ENCODE peak calls at places on chromosomes 7 and 10, in four cellular contexts. K, U, H and B are unnamed samples.

GRCh38 chr7:116364469-116364868 is 135.1 kb upstream of the CAV2 start:
- DNase-seq in H (no peak), U (no peak), K (no peak), B (no peak)

GRCh38 chr7:23213755-23214154 is 31.9 kb downstream of the NUP42 start:
- DNase-seq in H (no peak), U (no peak), K (no peak), B (no peak)

GRCh38 chr10:110010076-110011069 is 2.6 kb downstream of the ADD3 start:
- DNase-seq in U (no peak), H (peak; percentile 27), K (peak; percentile 55), B (no peak)

GRCh38 chr10:43218206-43218950 is 48.5 kb downstream of the RASGEF1A start:
- DNase-seq in K (no peak), U (no peak), H (no peak), B (no peak)

GRCh38 chr7:130441408-130441854 is 615 bp upstream of the CEP41 start:
- DNase-seq in H (no peak), U (no peak), K (no peak), B (peak; percentile 29)

GRCh38 chr10:119412244-119412750 is 130.2 kb downstream of the RGS10 start:
- DNase-seq in H (no peak), K (no peak), U (no peak), B (no peak)

GRCh38 chr7:114370177-114370576 is 44.4 kb upstream of the FOXP2 start:
- DNase-seq in U (no peak), H (no peak), K (no peak), B (no peak)

GRCh38 chr10:71969929-71970328 is 5.7 kb downstream of the CHST3 start:
- DNase-seq in U (no peak), K (no peak), H (no peak), B (no peak)

GRCh38 chr7:33261585-33261984 is 132.2 kb downstream of the BBS9 start:
- DNase-seq in K (peak; percentile 5), H (no peak), U (no peak), B (no peak)

GRCh38 chr7:129067943-129068548 is 13.1 kb upstream of the TNPO3 start:
- DNase-seq in H (no peak), K (no peak), U (no peak), B (no peak)

GRCh38 chr10:20936388-20936787 is 39.3 kb upstream of the NEBL start:
- DNase-seq in H (no peak), U (no peak), K (no peak), B (no peak)

GRCh38 chr10:133186416-133187090 is 26.5 kb downstream of the KNDC1 start:
- DNase-seq in U (no peak), K (no peak), H (no peak), B (no peak)

GRCh38 chr10:124484016-124484415 is 22.4 kb downstream of the LHPP start:
- DNase-seq in U (no peak), H (no peak), K (no peak), B (no peak)

GRCh38 chr10:11683529-11684320 is 58.5 kb upstream of the ECHDC3 start:
- DNase-seq in K (no peak), U (no peak), H (peak; percentile 49), B (no peak)

GRCh38 chr10:282294-283139 is 147.3 kb downstream of the ZMYND11 start:
- DNase-seq in H (no peak), U (no peak), K (no peak), B (no peak)

GRCh38 chr10:22183771-22184466 is 33.9 kb downstream of the EBLN1 start:
- DNase-seq in U (no peak), H (no peak), K (no peak), B (no peak)
- TF ChIP-seq HDAC2 in U (no peak), H (no peak), K (no peak), B (no peak)

GRCh38 chr7:134004829-134005505 is 122.2 kb upstream of the LRGUK start:
- DNase-seq in K (no peak), H (no peak), U (no peak), B (no peak)
- TF ChIP-seq MYC in K (no peak), H (no peak), U (no peak), B (no peak)

DNA sequence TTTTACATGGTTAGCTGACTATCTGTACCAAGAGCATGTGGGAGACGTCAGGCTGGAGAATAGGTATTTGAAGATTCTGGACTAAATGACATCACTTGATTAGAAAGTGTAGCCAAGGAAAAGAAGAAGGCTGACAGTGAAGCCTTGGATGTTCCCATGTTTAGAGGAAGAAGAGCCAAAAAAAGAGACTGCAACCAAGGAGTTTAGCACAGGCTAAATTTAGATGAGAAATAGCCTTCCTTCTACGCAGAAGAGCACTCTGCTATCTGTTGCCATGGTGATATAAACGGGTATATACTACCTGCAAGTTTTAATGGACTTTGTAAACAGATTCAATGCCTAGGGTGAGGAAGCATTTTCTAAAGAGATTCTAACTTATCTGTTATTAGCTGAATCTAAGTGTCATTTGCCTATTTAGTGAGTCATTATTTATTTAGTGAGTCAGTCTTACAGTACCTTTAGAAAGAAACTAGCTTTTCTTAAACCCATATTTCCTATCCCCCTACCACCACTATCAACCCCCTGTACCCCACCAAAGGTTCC is 69.8 kb downstream of the CDK6 start:
- DNase-seq in U (no peak), H (peak; percentile 53), K (no peak), B (peak; percentile 24)
- TF ChIP-seq HDAC2 in U (no peak), H (no peak), K (no peak), B (no peak)

DNA sequence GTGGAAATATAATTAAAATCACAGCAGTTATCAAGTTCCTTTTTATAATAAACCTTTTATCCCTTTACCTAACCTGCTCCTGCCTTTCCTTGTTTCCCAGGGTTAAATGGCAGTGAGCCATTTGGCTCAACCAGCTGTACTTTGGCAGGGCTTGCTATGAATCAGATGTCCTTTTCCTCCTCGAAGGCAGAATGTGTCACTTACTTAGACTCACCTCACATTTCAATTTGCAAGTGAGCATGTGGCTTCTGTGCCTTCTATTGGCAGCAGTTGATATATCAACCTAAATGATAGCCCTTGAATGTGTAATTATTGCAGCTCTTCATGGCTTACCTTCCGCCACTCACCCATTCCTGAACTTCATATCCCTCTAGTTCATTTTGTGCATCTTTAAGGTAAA is 301.7 kb downstream of the CSTF2T start:
- DNase-seq in U (no peak), H (no peak), K (no peak), B (no peak)
- TF ChIP-seq MYC in U (no peak), H (no peak), K (no peak), B (no peak)

DNA sequence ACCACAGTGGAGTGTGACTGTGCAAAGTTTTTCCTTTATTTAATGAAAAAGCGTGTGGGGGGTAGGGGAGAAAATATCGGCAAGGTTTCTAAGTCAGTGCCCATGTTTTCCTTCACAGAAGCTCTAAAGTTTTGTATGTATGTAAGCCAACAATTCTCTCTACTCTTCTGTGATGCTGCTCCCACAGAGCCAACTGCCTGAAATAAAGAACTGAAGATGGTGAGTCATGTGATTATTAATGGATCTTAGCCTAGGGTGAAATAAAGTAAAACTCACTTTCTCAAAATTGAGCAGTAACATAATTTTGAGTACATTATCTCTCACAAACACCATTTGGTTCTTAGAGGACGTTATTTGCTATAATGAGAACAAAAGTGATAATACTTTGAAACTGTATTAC is 143.7 kb downstream of the ELMO1 start:
- DNase-seq in H (no peak), U (no peak), K (no peak), B (no peak)
- TF ChIP-seq HDAC2 in H (no peak), U (no peak), K (no peak), B (no peak)